ENCODE peak calls at places on chromosomes 3 and 15, in six cellular contexts. C is HCT116, F is BJ, H is cardiac muscle cell, T is A549, B is GM06990. U is an unnamed sample.

GRCh38 chr15:60933914-60934885 is 294.9 kb downstream of the RORA start:
- DNase-seq in C (no peak), F (no peak), H (no peak), T (no peak), B (no peak), U (no peak)

GRCh38 chr3:168165390-168166269 is 69.9 kb upstream of the GOLIM4 start:
- DNase-seq in C (peak), F (peak), H (peak), T (peak), B (peak), U (peak)

GRCh38 chr3:187974857-187975257 is 179.1 kb upstream of the LPP start:
- DNase-seq in C (no peak), F (no peak), H (no peak), T (no peak), B (no peak), U (no peak)

GRCh38 chr15:82540984-82541431 is 751 bp upstream of the RPS17 start:
- DNase-seq in C (no peak), F (no peak), H (peak), T (no peak), B (no peak), U (no peak)

GRCh38 chr15:35507932-35508638 is 37.9 kb downstream of the DPH6 start:
- DNase-seq in C (no peak), F (no peak), H (peak), T (no peak), B (no peak), U (no peak)

GRCh38 chr3:167032267-167032876 is 347.7 kb downstream of the ZBBX start:
- DNase-seq in C (peak), F (no peak), H (peak), T (peak), B (no peak), U (no peak)

GRCh38 chr3:37668831-37669610 is 192.7 kb upstream of the CTDSPL start:
- DNase-seq in C (no peak), F (no peak), H (no peak), T (no peak), B (no peak), U (no peak)

GRCh38 chr15:65550681-65551098 is 20.4 kb downstream of the HACD3 start:
- DNase-seq in C (no peak), F (no peak), H (no peak), T (no peak), B (no peak), U (no peak)

GRCh38 chr3:182303169-182303568 is 490.1 kb upstream of the ATP11B start:
- DNase-seq in C (no peak), F (no peak), H (no peak), T (no peak), B (no peak), U (no peak)

GRCh38 chr15:96860746-96861145 is 530.2 kb downstream of the NR2F2 start:
- DNase-seq in C (no peak), F (no peak), H (no peak), T (no peak), B (no peak), U (no peak)

GRCh38 chr3:98540346-98540745 is 8.6 kb downstream of the GPR15 start:
- DNase-seq in C (no peak), F (no peak), H (no peak), T (no peak), B (peak), U (peak)

DNA sequence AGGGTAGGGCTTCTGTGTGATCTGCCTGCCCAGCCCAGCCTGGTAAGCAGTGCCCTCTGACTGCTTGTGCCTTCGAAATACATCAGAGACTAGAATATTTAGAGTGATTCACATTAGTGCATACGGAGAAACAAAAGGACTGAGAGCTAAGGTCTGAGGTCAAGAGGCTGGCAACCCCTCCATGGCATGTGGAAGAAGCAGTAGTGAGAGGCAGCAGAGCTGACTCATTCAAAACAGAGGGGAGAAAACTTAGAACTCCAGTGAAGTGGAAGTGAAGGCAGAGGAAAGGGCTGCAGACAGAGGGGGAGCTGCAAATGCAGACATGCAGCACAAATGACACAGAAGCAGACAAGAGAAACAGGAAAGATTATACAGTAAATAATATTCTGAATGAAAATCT is 61.6 kb downstream of the ULK4 start:
- DNase-seq in C (no peak), F (no peak), H (peak), T (peak), B (no peak), U (no peak)
- TF ChIP-seq CTCF in C (no peak), F (no peak), H (no peak), T (no peak), B (no peak), U (no peak)

DNA sequence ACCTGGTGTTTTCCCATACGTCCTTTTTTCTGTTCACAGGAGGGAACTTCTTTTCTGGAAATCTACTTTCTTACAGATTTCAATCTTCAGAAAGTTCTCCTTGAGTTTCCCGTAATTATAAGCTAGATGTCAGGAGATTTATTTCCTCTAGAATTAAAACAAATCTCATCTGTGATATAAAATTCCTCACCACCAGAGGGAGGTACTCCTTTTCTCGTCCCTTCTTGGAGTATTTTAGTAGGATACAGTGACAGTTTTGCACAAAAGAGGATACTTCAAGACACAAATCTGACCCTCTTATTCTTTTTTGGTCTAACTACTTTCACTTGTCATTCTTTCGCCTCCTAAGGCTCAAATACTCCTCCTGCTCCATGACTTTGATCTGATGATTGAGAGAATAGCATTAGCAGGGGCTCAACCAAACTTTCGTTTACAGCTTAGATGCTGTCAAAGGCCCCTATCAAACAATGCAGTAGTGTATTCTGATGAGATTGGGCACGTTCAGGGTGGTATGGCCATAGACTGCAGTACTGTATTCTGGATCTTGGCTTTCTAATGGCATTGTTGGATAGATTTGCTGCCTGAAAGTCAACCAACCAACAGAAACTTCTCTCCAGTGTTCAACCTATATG is 38.0 kb downstream of the TMEM41A start:
- DNase-seq in C (peak), F (no peak), H (peak), T (peak), B (no peak), U (peak)
- TF ChIP-seq CTCF in C (peak), F (peak), H (peak), T (peak), B (peak), U (peak)

GRCh38 chr3:53677406-53677805 is 168.8 kb downstream of the CHDH start:
- DNase-seq in C (no peak), F (no peak), H (peak), T (no peak), B (no peak), U (no peak)
- TF ChIP-seq CTCF in C (peak), F (peak), H (peak), T (peak), B (peak), U (peak)

GRCh38 chr3:12829886-12830784 is 11.2 kb downstream of the RPL32 start:
- DNase-seq in C (no peak), F (no peak), H (no peak), T (peak), B (no peak), U (no peak)
- TF ChIP-seq CTCF in C (no peak), F (peak), H (no peak), T (peak), B (no peak), U (no peak)

GRCh38 chr3:27721717-27722564 is at the start of gene EOMES:
- DNase-seq in C (peak), F (no peak), H (peak), T (peak), B (peak), U (peak)
- TF ChIP-seq CTCF in C (peak), F (peak), H (peak), T (peak), B (peak), U (peak)

GRCh38 chr3:119322523-119323400 is 28.6 kb downstream of the ARHGAP31 start:
- DNase-seq in C (peak), F (peak), H (peak), T (peak), B (peak), U (peak)
- TF ChIP-seq CTCF in C (no peak), F (peak), H (peak), T (peak), B (peak), U (no peak)

GRCh38 chr3:185176756-185177359 is 24.0 kb upstream of the C3orf70 start:
- DNase-seq in C (peak), F (no peak), H (peak), T (peak), B (no peak), U (peak)
- TF ChIP-seq CTCF in C (peak), F (peak), H (peak), T (peak), B (peak), U (peak)

GRCh38 chr15:47500823-47501222 is 216.5 kb upstream of the SEMA6D start:
- DNase-seq in C (no peak), F (no peak), H (no peak), T (no peak), B (no peak), U (no peak)

GRCh38 chr15:47496343-47497185 is 220.7 kb upstream of the SEMA6D start:
- DNase-seq in C (no peak), F (no peak), H (no peak), T (no peak), B (no peak), U (no peak)
- TF ChIP-seq CTCF in C (no peak), F (no peak), H (peak), T (no peak), B (no peak), U (no peak)

DNA sequence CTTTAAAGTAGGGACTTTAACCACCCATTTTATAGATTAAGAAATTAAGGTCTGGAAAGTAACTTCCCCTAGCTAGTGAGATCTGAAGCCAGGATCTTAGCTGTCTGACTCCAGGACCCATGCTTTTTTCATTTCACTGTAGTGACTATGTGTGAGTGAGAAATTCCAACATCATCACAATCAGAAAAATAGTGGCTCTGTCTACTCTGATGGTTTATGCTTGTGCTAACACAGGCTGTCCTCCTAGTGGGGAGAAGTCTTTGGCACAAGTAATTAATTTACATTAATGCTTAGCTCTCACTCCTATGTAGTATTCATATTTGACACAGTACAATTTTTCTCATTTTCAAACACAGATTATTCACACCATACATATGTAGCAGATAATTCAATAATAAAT is 143.4 kb downstream of the ANO10 start:
- DNase-seq in C (no peak), F (no peak), H (no peak), T (no peak), B (no peak), U (no peak)
- TF ChIP-seq CTCF in C (no peak), F (no peak), H (no peak), T (no peak), B (no peak), U (no peak)

U was measured in GM10248.